ENCODE peak calls at places on chromosomes 7 and 10, in six cellular contexts. G is hepatocyte, U is HCT116, X is PC-3, L is PC-9, O is MM.1S. F is an unnamed sample. For H3K9me2, the result is how much of the 10 kb centered on the place peaks cover.

GRCh38 chr10:127735156-127735555 is 1.8 kb upstream of the FOXI2 start:
- DNase-seq in U (no peak), O (no peak), X (no peak), G (no peak), L (no peak), F (no peak)

GRCh38 chr7:133512560-133512959 is 259.7 kb downstream of the EXOC4 start:
- DNase-seq in X (peak), O (no peak), U (no peak), G (no peak), L (no peak), F (no peak)

GRCh38 chr10:33612116-33612515 is 277.6 kb upstream of the NRP1 start:
- DNase-seq in U (no peak), G (no peak), X (no peak), O (no peak), L (no peak), F (no peak)

GRCh38 chr7:33054261-33054964 is 8.2 kb downstream of the NT5C3A start:
- DNase-seq in X (peak), O (no peak), L (no peak), G (no peak), U (no peak), F (no peak)

GRCh38 chr10:118139321-118139720 is 92.6 kb upstream of the RAB11FIP2 start:
- DNase-seq in O (no peak), G (no peak), U (no peak), X (peak), L (no peak), F (no peak)

GRCh38 chr10:122417667-122418066 is 36.8 kb upstream of the ARMS2 start:
- DNase-seq in X (no peak), G (no peak), U (no peak), O (no peak), L (no peak), F (no peak)

GRCh38 chr10:101495324-101495925 is 92.6 kb downstream of the POLL start:
- DNase-seq in G (peak), O (peak), U (peak), L (no peak), X (peak), F (peak)

GRCh38 chr10:121596668-121597503 is 1.4 kb downstream of the FGFR2 start:
- DNase-seq in X (no peak), O (no peak), L (no peak), U (no peak), G (peak), F (no peak)

GRCh38 chr10:72321248-72322029 is 33.3 kb downstream of the DNAJB12 start:
- DNase-seq in O (no peak), X (no peak), G (peak), U (no peak), L (no peak), F (no peak)

GRCh38 chr10:62648941-62649340 is 155.6 kb upstream of the ADO start:
- DNase-seq in U (no peak), L (no peak), O (no peak), G (no peak), X (no peak), F (peak)

GRCh38 chr10:133475821-133476640 is 22.3 kb downstream of the SCART1 start:
- DNase-seq in G (no peak), X (peak), L (no peak), O (no peak), U (no peak), F (peak)

GRCh38 chr10:64115913-64116643 is 594.9 kb downstream of the REEP3 start:
- DNase-seq in X (peak), G (peak), U (no peak), L (no peak), O (peak), F (peak)

GRCh38 chr10:31604141-31604540 is 285.1 kb downstream of the ZEB1 start:
- DNase-seq in G (peak), L (no peak), U (no peak), X (no peak), O (no peak), F (no peak)

GRCh38 chr10:104650072-104650471 is 9.0 kb downstream of the SORCS3 start:
- DNase-seq in U (no peak), L (no peak), O (no peak), G (peak), X (no peak), F (no peak)

GRCh38 chr7:4683043-4683883 is 1.2 kb downstream of the FOXK1 start:
- DNase-seq in U (no peak), L (no peak), O (no peak), X (no peak), G (no peak), F (no peak)

GRCh38 chr10:31929260-31929985 is 792 bp upstream of the ARHGAP12 start:
- DNase-seq in O (peak), U (no peak), G (peak), X (peak), L (peak), F (peak)

GRCh38 chr10:117552759-117553158 is 10.2 kb downstream of the EMX2 start:
- DNase-seq in X (no peak), U (no peak), O (no peak), G (no peak), L (no peak), F (no peak)

GRCh38 chr7:55964802-55965470 is 551 bp downstream of the NIPSNAP2 start:
- DNase-seq in U (peak), G (no peak), X (peak), O (peak), L (peak), F (peak)

GRCh38 chr7:35495377-35495776 is 199.6 kb downstream of the HERPUD2 start:
- DNase-seq in G (no peak), L (no peak), X (no peak), O (no peak), U (no peak), F (no peak)

GRCh38 chr10:126781817-126782216 is 111.3 kb upstream of the C10orf90 start:
- DNase-seq in X (no peak), O (no peak), L (no peak), U (no peak), G (no peak), F (no peak)

GRCh38 chr10:124378817-124379510 is 39.8 kb downstream of the OAT start:
- DNase-seq in G (no peak), O (no peak), L (peak), U (peak), X (peak), F (no peak)

GRCh38 chr7:3436746-3437145 is 135.7 kb downstream of the SDK1 start:
- DNase-seq in L (peak), O (no peak), G (no peak), X (peak), U (no peak), F (no peak)

GRCh38 chr7:47786557-47787248 is 161.6 kb downstream of the PKD1L1 start:
- DNase-seq in L (peak), O (no peak), G (peak), X (peak), U (peak), F (no peak)

GRCh38 chr7:108630002-108630401 is 60.3 kb downstream of the DNAJB9 start:
- DNase-seq in O (no peak), U (no peak), X (no peak), G (peak), L (no peak), F (no peak)

GRCh38 chr10:30047924-30048531 is 11.4 kb downstream of the JCAD start:
- DNase-seq in L (no peak), O (no peak), X (no peak), U (no peak), G (no peak), F (no peak)
- H3K9me2 ChIP-seq in L (under half), O (under half), X (under half), U (under half), G (under half), F (under half)

DNA sequence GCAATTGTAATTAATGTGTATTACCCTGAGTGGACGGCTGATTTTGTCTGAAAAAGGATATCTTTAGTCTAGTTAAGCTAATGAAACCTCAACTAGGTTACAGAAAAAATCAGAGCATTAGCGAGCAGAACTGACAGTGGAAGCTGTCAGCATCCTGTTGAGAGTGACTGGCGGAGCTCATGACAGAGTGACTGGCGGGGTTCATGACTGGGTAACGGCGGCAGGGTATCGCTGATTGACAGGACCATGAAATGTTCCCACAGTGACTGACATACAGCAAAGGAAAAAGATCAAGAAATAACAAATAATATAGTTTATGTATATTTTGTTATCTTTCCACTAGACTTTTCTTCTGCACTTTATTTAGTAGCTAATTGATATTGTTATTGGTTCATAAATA is 202.5 kb upstream of the AGK start:
- DNase-seq in O (no peak), G (no peak), U (no peak), X (no peak), L (no peak), F (no peak)
- TF ChIP-seq CTCF in O (no peak), G (no peak), U (no peak), X (no peak), L (no peak), F (no peak)

GRCh38 chr7:131897016-131897789 is 340.8 kb upstream of the PODXL start:
- DNase-seq in L (no peak), O (no peak), G (no peak), U (peak), X (peak), F (no peak)
- H3K9me2 ChIP-seq in L (under half), O (under half), G (under half), U (under half), X (under half), F (under half)

GRCh38 chr10:15440204-15440711 is 69.2 kb upstream of the FAM171A1 start:
- DNase-seq in O (no peak), X (no peak), L (no peak), G (no peak), U (no peak), F (no peak)

GRCh38 chr10:15436696-15437095 is 65.6 kb upstream of the FAM171A1 start:
- DNase-seq in X (peak), U (no peak), O (no peak), G (no peak), L (no peak), F (no peak)

GRCh38 chr10:15442056-15442455 is 71.0 kb upstream of the FAM171A1 start:
- DNase-seq in U (no peak), G (no peak), L (no peak), O (no peak), X (no peak), F (no peak)

GRCh38 chr10:15444105-15445021 is 73.3 kb upstream of the FAM171A1 start:
- DNase-seq in X (peak), G (no peak), O (no peak), L (no peak), U (no peak), F (no peak)

DNA sequence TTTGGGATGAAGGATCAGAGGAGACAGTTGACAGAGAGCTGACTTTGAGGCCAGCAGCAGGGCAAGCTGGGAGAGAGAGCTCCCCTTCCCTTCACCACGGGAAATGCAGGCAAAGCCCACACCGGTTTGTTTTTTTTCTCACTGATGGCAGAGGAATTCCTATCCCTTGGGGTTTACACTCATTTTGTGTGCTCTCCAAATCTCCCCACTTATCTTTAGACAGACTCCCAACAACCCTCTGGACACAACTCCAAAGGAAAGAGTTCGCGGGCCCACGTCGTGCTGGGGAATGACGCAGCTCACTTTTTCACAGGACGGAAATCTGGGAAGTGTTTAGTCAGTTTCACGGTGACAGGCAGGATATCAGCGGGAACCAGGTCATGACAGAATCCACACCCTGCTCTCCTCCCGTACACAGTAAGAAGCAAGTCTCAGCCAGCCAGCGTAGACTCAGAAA is 68.3 kb upstream of the FAM171A1 start:
- DNase-seq in X (no peak), U (no peak), O (no peak), L (no peak), G (peak), F (no peak)
- TF ChIP-seq CTCF in X (no peak), U (peak), O (no peak), L (no peak), G (peak), F (no peak)

GRCh38 chr7:103711413-103711812 is 265.4 kb upstream of the SLC26A5 start:
- DNase-seq in U (no peak), G (no peak), L (no peak), O (no peak), X (peak), F (no peak)

GRCh38 chr7:103712991-103713778 is 267.2 kb upstream of the SLC26A5 start:
- DNase-seq in L (no peak), G (no peak), O (no peak), U (no peak), X (no peak), F (no peak)

GRCh38 chr7:103706805-103707204 is 260.8 kb upstream of the SLC26A5 start:
- DNase-seq in X (no peak), G (no peak), O (no peak), U (no peak), L (no peak), F (no peak)

GRCh38 chr7:103714377-103714927 is 268.4 kb upstream of the SLC26A5 start:
- DNase-seq in L (no peak), X (no peak), U (no peak), G (no peak), O (no peak), F (no peak)

GRCh38 chr7:103710247-103710646 is 264.2 kb upstream of the SLC26A5 start:
- DNase-seq in O (no peak), G (no peak), X (peak), L (no peak), U (no peak), F (no peak)
- H3K9me2 ChIP-seq in O (under half), G (under half), X (under half), L (under half), U (under half), F (under half)